ENCODE peak calls at places on chromosomes 4 and X, in nine cellular contexts. H is neuronal stem cell; W is sciatic nerve; I is GM12891; K is dorsolateral prefrontal cortex; R is glomerular endothelial cell; Z is C1 segment of cervical spinal cord; E is stimulated activated CD8-positive, alpha-beta memory T cell treated with anti-CD3 and anti-CD28 coated beads, Interleukin-2, amount 100 ng/mL, for 48 hours; C is DMS153. O is an unnamed sample.

GRCh38 chr4:7392438-7393374 is 42.0 kb downstream of the PSAPL1 start:
- DNase-seq in H (no peak), W (peak; percentile 63), I (no peak), K (peak; percentile 26), R (no peak), Z (no peak), E (no peak), C (no peak), O (peak; percentile 11)

GRCh38 chr4:89410687-89411086 is 103.1 kb upstream of the GPRIN3 start:
- DNase-seq in H (peak; percentile 5), W (no peak), I (no peak), K (no peak), R (no peak), Z (no peak), E (no peak), C (no peak), O (no peak)

GRCh38 chrX:72169008-72169728 is 12.4 kb upstream of the PIN4 start:
- DNase-seq in H (no peak), W (no peak), I (no peak), K (no peak), R (no peak), Z (no peak), E (no peak), C (no peak), O (no peak)

GRCh38 chr4:126705271-126705670 is 927.5 kb upstream of the INTU start:
- DNase-seq in H (no peak), W (no peak), I (no peak), K (no peak), R (no peak), Z (no peak), E (no peak), C (no peak), O (no peak)

GRCh38 chr4:166146806-166147540 is 273.9 kb downstream of the TLL1 start:
- DNase-seq in H (no peak), W (no peak), I (no peak), K (no peak), R (no peak), Z (no peak), E (no peak), C (no peak), O (no peak)

GRCh38 chr4:30717208-30718020 is 2.8 kb upstream of the PCDH7 start:
- DNase-seq in H (peak; percentile 74), W (no peak), I (no peak), K (peak; percentile 41), R (no peak), Z (peak; percentile 47), E (no peak), C (no peak), O (no peak)

GRCh38 chr4:7045961-7046921 is 3.1 kb downstream of the TADA2B start:
- DNase-seq in H (no peak), W (no peak), I (peak; percentile 55), K (no peak), R (no peak), Z (no peak), E (no peak), C (no peak), O (no peak)

GRCh38 chr4:94304365-94304971 is 38.2 kb downstream of the HPGDS start:
- DNase-seq in H (peak; percentile 9), W (no peak), I (no peak), K (no peak), R (peak; percentile 47), Z (no peak), E (no peak), C (no peak), O (no peak)

GRCh38 chr4:73917081-73917501 is 47.9 kb downstream of the CXCL1 start:
- DNase-seq in H (no peak), W (no peak), I (no peak), K (no peak), R (no peak), Z (no peak), E (no peak), C (no peak), O (no peak)

O was measured in D721Med.